ENCODE peak calls at places on chromosomes 13 and 19, in six cellular contexts. S, W, P, A, H and D are unnamed samples.

GRCh38 chr19:56348289-56348877 is 33.7 kb upstream of the ZSCAN5A start:
- DNase-seq in S (no peak), W (no peak), P (no peak), A (no peak), H (no peak), D (no peak)

GRCh38 chr13:49303533-49304252 is 56.0 kb downstream of the CDADC1 start:
- DNase-seq in S (no peak), W (no peak), P (no peak), A (no peak), H (no peak), D (no peak)

GRCh38 chr13:51519839-51520238 is 64.4 kb upstream of the WDFY2 start:
- DNase-seq in S (no peak), W (no peak), P (peak; percentile 75), A (no peak), H (no peak), D (no peak)

GRCh38 chr19:15180451-15181390 is 20.1 kb downstream of the NOTCH3 start:
- DNase-seq in S (peak; percentile 49), W (no peak), P (no peak), A (no peak), H (no peak), D (no peak)

GRCh38 chr19:55675661-55676354 is 782 bp downstream of the EPN1 start:
- DNase-seq in S (no peak), W (no peak), P (no peak), A (no peak), H (no peak), D (no peak)

GRCh38 chr13:105333416-105333815 is 1202.0 kb downstream of the EFNB2 start:
- DNase-seq in S (no peak), W (no peak), P (no peak), A (no peak), H (peak; percentile 17), D (no peak)

GRCh38 chr19:42942187-42942789 is 5.3 kb upstream of the PSG7 start:
- DNase-seq in S (no peak), W (no peak), P (peak; percentile 52), A (no peak), H (no peak), D (no peak)

GRCh38 chr19:55373993-55374757 is 2.5 kb upstream of the TMEM190 start:
- DNase-seq in S (no peak), W (no peak), P (peak; percentile 43), A (peak; percentile 75), H (no peak), D (peak; percentile 26)

GRCh38 chr13:46575321-46575721 is 22.4 kb downstream of the LRCH1 start:
- DNase-seq in S (no peak), W (no peak), P (no peak), A (peak; percentile 49), H (no peak), D (no peak)

GRCh38 chr19:53192771-53193533 is at the start of gene ZNF665:
- DNase-seq in S (peak; percentile 93), W (peak; percentile 49), P (peak; percentile 80), A (peak; percentile 90), H (peak; percentile 52), D (peak; percentile 57)

GRCh38 chr13:66265446-66265845 is 964.7 kb downstream of the PCDH9 start:
- DNase-seq in S (no peak), W (no peak), P (no peak), A (no peak), H (no peak), D (no peak)

GRCh38 chr13:81017525-81018152 is 676.7 kb upstream of the SPRY2 start:
- DNase-seq in S (no peak), W (no peak), P (peak; percentile 72), A (peak; percentile 9), H (peak; percentile 2), D (peak; percentile 9)

GRCh38 chr19:3692141-3693029 is 7.9 kb downstream of the PIP5K1C start:
- DNase-seq in S (no peak), W (no peak), P (no peak), A (peak; percentile 53), H (no peak), D (no peak)

GRCh38 chr19:28961772-28962500 is 251.0 kb downstream of the UQCRFS1 start:
- DNase-seq in S (no peak), W (no peak), P (peak; percentile 90), A (peak; percentile 58), H (peak; percentile 59), D (no peak)

GRCh38 chr19:6963937-6964336 is 57.3 kb downstream of the MBD3L2B start:
- DNase-seq in S (no peak), W (no peak), P (no peak), A (no peak), H (no peak), D (no peak)

GRCh38 chr13:28440774-28441532 is 54.0 kb downstream of the FLT1 start:
- DNase-seq in S (no peak), W (no peak), P (no peak), A (no peak), H (no peak), D (no peak)

GRCh38 chr13:107202371-107203023 is 634.6 kb upstream of the ARGLU1 start:
- DNase-seq in S (no peak), W (no peak), P (peak; percentile 62), A (no peak), H (no peak), D (peak; percentile 36)

GRCh38 chr13:100611678-100612492 is 23.3 kb upstream of the GGACT start:
- DNase-seq in S (no peak), W (no peak), P (no peak), A (no peak), H (no peak), D (no peak)

GRCh38 chr19:49497047-49497789 is 984 bp downstream of the RPS11 start:
- DNase-seq in S (peak; percentile 83), W (no peak), P (peak; percentile 60), A (peak; percentile 71), H (no peak), D (no peak)